ENCODE peak calls at places on chromosomes 7 and 10, in six cellular contexts. H, L, Q, B, R and D are unnamed samples.

GRCh38 chr7:157273208-157274202 is 63.3 kb upstream of the DNAJB6 start:
- DNase-seq in R (peak; percentile 74), Q (peak; percentile 87), B (peak; percentile 37), L (peak; percentile 87), H (peak; percentile 56), D (peak; percentile 71)

GRCh38 chr7:102019461-102019860 is 202.0 kb downstream of the CUX1 start:
- DNase-seq in B (no peak), H (no peak), Q (no peak), R (no peak), L (no peak), D (no peak)

GRCh38 chr10:137606-138005 is 2.4 kb downstream of the ZMYND11 start:
- DNase-seq in R (no peak), B (no peak), L (peak; percentile 77), H (no peak), Q (peak; percentile 5), D (no peak)

GRCh38 chr10:54585572-54585971 is 215.5 kb downstream of the PCDH15 start:
- DNase-seq in H (no peak), Q (no peak), B (no peak), L (no peak), R (no peak), D (no peak)

GRCh38 chr10:71223365-71224058 is 11.1 kb downstream of the UNC5B start:
- DNase-seq in R (no peak), B (no peak), Q (no peak), H (no peak), L (no peak), D (no peak)

GRCh38 chr10:61903184-61903990 is 1.9 kb downstream of the ARID5B start:
- DNase-seq in H (peak; percentile 86), B (no peak), R (peak; percentile 57), Q (peak; percentile 75), L (peak; percentile 66), D (peak; percentile 76)

GRCh38 chr10:1715821-1716220 is 21.5 kb downstream of the ADARB2 start:
- DNase-seq in B (no peak), H (peak; percentile 36), Q (no peak), R (peak; percentile 8), L (no peak), D (no peak)

GRCh38 chr7:16889851-16890443 is 8.2 kb upstream of the AGR3 start:
- DNase-seq in B (no peak), L (no peak), R (no peak), Q (no peak), H (no peak), D (no peak)

GRCh38 chr7:151440799-151441443 is 980 bp upstream of the CRYGN start:
- DNase-seq in Q (peak; percentile 75), H (no peak), B (no peak), R (no peak), L (peak; percentile 14), D (peak; percentile 44)

GRCh38 chr7:90224204-90224603 is 12.7 kb downstream of the STEAP2 start:
- DNase-seq in B (no peak), L (no peak), Q (no peak), R (no peak), H (no peak), D (no peak)

GRCh38 chr10:80163741-80164341 is 31.3 kb downstream of the PLAC9 start:
- DNase-seq in B (no peak), Q (no peak), H (no peak), L (peak; percentile 80), R (no peak), D (no peak)

GRCh38 chr10:71771821-71772617 is 1.3 kb downstream of the VSIR start:
- DNase-seq in B (peak; percentile 61), R (peak; percentile 72), Q (peak; percentile 86), L (peak; percentile 94), H (no peak), D (peak; percentile 78)

GRCh38 chr10:30454744-30455498 is 20.9 kb downstream of the MAP3K8 start:
- DNase-seq in Q (peak; percentile 72), L (peak; percentile 91), R (no peak), B (no peak), H (no peak), D (no peak)

GRCh38 chr10:132961864-132962622 is 19.7 kb upstream of the CFAP46 start:
- DNase-seq in B (no peak), Q (peak; percentile 87), L (peak; percentile 91), H (peak; percentile 63), R (peak; percentile 84), D (peak; percentile 56)

GRCh38 chr7:77799078-77799964 is 748 bp downstream of the PHTF2 start:
- DNase-seq in R (peak; percentile 27), Q (peak; percentile 64), L (peak; percentile 62), H (peak; percentile 43), B (no peak), D (peak; percentile 71)

GRCh38 chr7:8425223-8425622 is 8.2 kb upstream of the NXPH1 start:
- DNase-seq in Q (no peak), L (no peak), B (no peak), H (no peak), R (no peak), D (no peak)

GRCh38 chr10:110016037-110016436 is 8.3 kb downstream of the ADD3 start:
- DNase-seq in Q (peak; percentile 61), H (no peak), B (no peak), R (peak; percentile 48), L (no peak), D (no peak)

GRCh38 chr10:66799474-66799873 is 126.4 kb upstream of the LRRTM3 start:
- DNase-seq in B (no peak), H (no peak), Q (peak; percentile 2), L (peak; percentile 9), R (no peak), D (no peak)

GRCh38 chr10:9850415-9850814 is 1167.3 kb upstream of the CELF2 start:
- DNase-seq in Q (no peak), L (no peak), R (peak; percentile 80), H (no peak), B (no peak), D (no peak)

GRCh38 chr10:112385143-112385695 is 11.3 kb downstream of the ACSL5 start:
- DNase-seq in B (no peak), R (no peak), L (no peak), H (no peak), Q (no peak), D (no peak)

GRCh38 chr7:80277434-80278427 is 143.1 kb downstream of the GNAI1 start:
- DNase-seq in L (peak; percentile 49), H (no peak), R (no peak), B (no peak), Q (peak; percentile 45), D (no peak)

GRCh38 chr10:113953505-113954272 is 90.0 kb upstream of the ADRB1 start:
- DNase-seq in H (no peak), L (no peak), B (no peak), Q (no peak), R (no peak), D (no peak)

GRCh38 chr10:470339-471003 is 219.0 kb downstream of the DIP2C start:
- DNase-seq in R (no peak), B (no peak), H (no peak), Q (no peak), L (no peak), D (no peak)

GRCh38 chr7:19392246-19392645 is 247.0 kb upstream of the FERD3L start:
- DNase-seq in B (no peak), R (no peak), Q (peak; percentile 60), H (no peak), L (peak; percentile 65), D (no peak)